ENCODE peak calls at places on chromosomes 2 and 18, in five cellular contexts. D, N, X, J and C are unnamed samples.
A peak's percentile ranks its signal among the peaks of the same experiment; 100 is the strongest.

GRCh38 chr2:69791045-69791444 is 38.4 kb upstream of the GMCL1 start:
- DNase-seq in D (no peak), N (no peak), X (no peak), J (no peak), C (peak; percentile 8)

GRCh38 chr2:213989207-213989606 is 421.6 kb upstream of the VWC2L start:
- DNase-seq in D (no peak), N (no peak), X (no peak), J (no peak), C (no peak)

GRCh38 chr2:227828385-227828990 is 14.8 kb downstream of the CCL20 start:
- DNase-seq in D (no peak), N (no peak), X (no peak), J (no peak), C (no peak)

GRCh38 chr2:15009681-15010080 is 377.2 kb downstream of the LRATD1 start:
- DNase-seq in D (no peak), N (no peak), X (no peak), J (no peak), C (no peak)

GRCh38 chr18:49548266-49548665 is 13.6 kb upstream of the LIPG start:
- DNase-seq in D (no peak), N (peak; percentile 22), X (no peak), J (no peak), C (no peak)

GRCh38 chr2:225566798-225567197 is 167.3 kb downstream of the NYAP2 start:
- DNase-seq in D (no peak), N (no peak), X (peak; percentile 5), J (no peak), C (no peak)

GRCh38 chr2:205188516-205189138 is 493.7 kb upstream of the NRP2 start:
- DNase-seq in D (no peak), N (no peak), X (peak; percentile 44), J (no peak), C (no peak)

GRCh38 chr18:8279931-8280330 is 329.3 kb upstream of the RAB12 start:
- DNase-seq in D (no peak), N (no peak), X (peak; percentile 73), J (no peak), C (no peak)

GRCh38 chr18:73752965-73753364 is 394.7 kb downstream of the FBXO15 start:
- DNase-seq in D (no peak), N (no peak), X (no peak), J (no peak), C (no peak)

GRCh38 chr18:64017870-64018269 is 48.0 kb downstream of the SERPINB8 start:
- DNase-seq in D (no peak), N (peak; percentile 15), X (no peak), J (no peak), C (peak; percentile 7)

GRCh38 chr18:37445368-37445767 is 120.2 kb downstream of the CELF4 start:
- DNase-seq in D (no peak), N (no peak), X (no peak), J (no peak), C (no peak)

GRCh38 chr2:47720559-47720958 is 62.4 kb upstream of the MSH6 start:
- DNase-seq in D (no peak), N (no peak), X (no peak), J (no peak), C (no peak)

GRCh38 chr2:88698498-88699233 is 7.2 kb downstream of the RPIA start:
- DNase-seq in D (peak; percentile 18), N (no peak), X (peak; percentile 94), J (no peak), C (no peak)

GRCh38 chr2:119252186-119253113 is 28.8 kb downstream of the STEAP3 start:
- DNase-seq in D (peak; percentile 28), N (peak; percentile 91), X (no peak), J (no peak), C (no peak)

GRCh38 chr2:43220982-43221659 is 5.3 kb downstream of the ZFP36L2 start:
- DNase-seq in D (peak; percentile 48), N (no peak), X (peak; percentile 73), J (peak; percentile 85), C (peak; percentile 54)

GRCh38 chr2:174184504-174184903 is 63.8 kb downstream of the OLA1 start:
- DNase-seq in D (no peak), N (no peak), X (no peak), J (no peak), C (no peak)

GRCh38 chr2:64606495-64607363 is 47.0 kb downstream of the SERTAD2 start:
- DNase-seq in D (peak; percentile 80), N (no peak), X (peak; percentile 84), J (peak; percentile 30), C (peak; percentile 59)

GRCh38 chr2:95722331-95722730 is 130.5 kb downstream of the TRIM43 start:
- DNase-seq in D (no peak), N (no peak), X (no peak), J (no peak), C (no peak)

GRCh38 chr2:174259981-174260380 is 11.6 kb upstream of the OLA1 start:
- DNase-seq in D (no peak), N (no peak), X (no peak), J (no peak), C (no peak)

GRCh38 chr2:165617720-165618119 is 148.2 kb downstream of the CSRNP3 start:
- DNase-seq in D (no peak), N (no peak), X (no peak), J (no peak), C (no peak)

GRCh38 chr2:85813211-85813977 is 59.6 kb downstream of the ATOH8 start:
- DNase-seq in D (no peak), N (no peak), X (no peak), J (no peak), C (no peak)

GRCh38 chr18:2173464-2173863 is 397.8 kb downstream of the METTL4 start:
- DNase-seq in D (no peak), N (no peak), X (peak; percentile 8), J (no peak), C (no peak)

GRCh38 chr2:177906041-177906718 is 166.4 kb downstream of the PDE11A start:
- DNase-seq in D (no peak), N (peak; percentile 63), X (peak; percentile 58), J (peak; percentile 77), C (peak; percentile 45)

GRCh38 chr2:234451852-234452625 is 44.8 kb downstream of the ARL4C start:
- DNase-seq in D (no peak), N (no peak), X (no peak), J (no peak), C (peak; percentile 13)

GRCh38 chr18:58766164-58766563 is 94.9 kb downstream of the MALT1 start:
- DNase-seq in D (peak; percentile 7), N (no peak), X (no peak), J (no peak), C (no peak)

GRCh38 chr2:238285653-238286082 is 2.7 kb downstream of the PER2 start:
- DNase-seq in D (peak; percentile 99), N (no peak), X (peak; percentile 98), J (no peak), C (no peak)

DNA sequence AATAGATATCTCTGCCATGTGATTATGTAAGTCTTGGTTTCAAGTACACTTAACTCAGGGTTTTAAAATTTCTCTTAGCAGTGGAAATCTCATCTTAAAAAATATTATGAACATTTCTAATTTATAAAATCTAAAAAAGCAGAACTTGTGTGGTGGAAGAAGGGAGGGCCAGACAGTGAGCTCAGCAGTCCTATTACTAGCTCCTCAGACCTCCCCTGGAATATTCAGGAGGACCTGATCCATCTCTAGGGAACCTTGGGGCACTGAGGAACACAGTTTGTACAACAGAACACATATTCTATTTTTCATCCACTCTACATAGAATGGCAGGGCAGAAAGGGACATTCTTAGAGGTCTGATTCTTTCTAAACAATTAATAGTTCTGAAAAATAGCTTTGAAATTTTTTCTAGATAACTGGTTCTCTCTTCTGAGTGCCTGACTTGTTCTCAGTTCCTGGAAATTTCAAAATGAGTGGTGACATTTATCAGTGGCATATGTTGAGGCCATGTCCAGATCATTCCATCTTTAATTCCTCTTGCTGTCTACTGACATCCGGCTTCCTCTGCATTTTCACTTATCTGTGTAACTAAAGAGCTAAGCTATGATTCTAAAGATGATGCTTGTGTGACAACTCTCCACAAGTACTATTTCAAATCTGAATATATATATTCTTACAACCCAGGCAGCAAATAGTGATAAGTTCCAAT is 8.2 kb upstream of the MAP4K4 start:
- DNase-seq in D (no peak), N (no peak), X (no peak), J (no peak), C (no peak)
- H3K4me3 ChIP-seq in D (no peak overlapping the region), N (no peak overlapping the region), X (no peak overlapping the region), J (no peak overlapping the region), C (no peak overlapping the region)

GRCh38 chr2:73985318-73986084 is 791 bp downstream of the TET3 start:
- DNase-seq in D (no peak), N (no peak), X (peak; percentile 54), J (peak; percentile 66), C (peak; percentile 69)
- H3K4me1 ChIP-seq in D (peaks cover 12% of the 10 kb centered on the region), N (peaks cover 60% of the 10 kb centered on the region), X (peaks cover 69% of the 10 kb centered on the region), J (peaks cover 61% of the 10 kb centered on the region), C (peaks cover 64% of the 10 kb centered on the region)

GRCh38 chr2:101305492-101306123 is 2.9 kb downstream of the RNF149 start:
- DNase-seq in D (no peak), N (no peak), X (no peak), J (no peak), C (no peak)
- H3K4me3 ChIP-seq in D (peak overlapping the region; percentile 87), N (no peak overlapping the region), X (no peak overlapping the region), J (peak overlapping the region; percentile 74), C (no peak overlapping the region)

GRCh38 chr2:10139536-10139935 is 17.0 kb downstream of the RRM2 start:
- DNase-seq in D (no peak), N (no peak), X (no peak), J (no peak), C (no peak)

GRCh38 chr2:10144771-10145518 is 22.4 kb downstream of the RRM2 start:
- DNase-seq in D (no peak), N (no peak), X (no peak), J (no peak), C (no peak)

GRCh38 chr2:10140841-10141610 is 18.5 kb downstream of the RRM2 start:
- DNase-seq in D (no peak), N (no peak), X (no peak), J (no peak), C (no peak)

GRCh38 chr2:10142640-10142965 is 20.1 kb downstream of the RRM2 start:
- DNase-seq in D (no peak), N (no peak), X (no peak), J (no peak), C (no peak)

GRCh38 chr2:10141736-10142639 is 19.4 kb downstream of the RRM2 start:
- DNase-seq in D (no peak), N (no peak), X (peak; percentile 49), J (peak; percentile 93), C (peak; percentile 48)
- H3K4me1 ChIP-seq in D (no peaks in the 10 kb centered on the region), N (peaks cover 17% of the 10 kb centered on the region), X (no peaks in the 10 kb centered on the region), J (peaks cover 42% of the 10 kb centered on the region), C (no peaks in the 10 kb centered on the region)

GRCh38 chr2:11743846-11744553 is 2.4 kb upstream of the LPIN1 start:
- DNase-seq in D (peak; percentile 92), N (peak; percentile 98), X (peak; percentile 97), J (peak; percentile 72), C (peak; percentile 81)
- H3K4me3 ChIP-seq in D (peak overlapping the region; percentile 1), N (peak overlapping the region; percentile 60), X (no peak overlapping the region), J (peak overlapping the region; percentile 23), C (peak overlapping the region; percentile 51)